ENCODE peak calls at places on chromosomes 5 and 9, in seven cellular contexts. T is mesenchymal stem cell, H is neuronal stem cell, F is IMR-90, Y is H1, Q is trophoblast cell, W is mesendoderm. M is an unnamed sample.
A peak's percentile ranks its signal among the peaks of the same experiment; 100 is the strongest.

GRCh38 chr5:1246711-1247431 is 21.7 kb downstream of the SLC6A18 start:
- DNase-seq in T (peak; percentile 5), H (peak; percentile 81), F (no peak), Y (peak; percentile 33), Q (peak; percentile 18), W (peak; percentile 77), M (peak; percentile 81)

GRCh38 chr5:82259172-82259800 is 18.9 kb downstream of the RPS23 start:
- DNase-seq in T (peak; percentile 49), H (no peak), F (peak; percentile 47), Y (no peak), Q (no peak), W (peak; percentile 39), M (no peak)

GRCh38 chr9:127844821-127845359 is 9.6 kb downstream of the ENG start:
- DNase-seq in T (peak; percentile 52), H (no peak), F (no peak), Y (no peak), Q (no peak), W (peak; percentile 93), M (peak; percentile 64)

GRCh38 chr5:127810707-127811106 is 107.5 kb downstream of the CCDC192 start:
- DNase-seq in T (no peak), H (no peak), F (no peak), Y (no peak), Q (no peak), W (no peak), M (no peak)

GRCh38 chr9:136081113-136081825 is 13.8 kb downstream of the NACC2 start:
- DNase-seq in T (peak; percentile 26), H (no peak), F (peak; percentile 36), Y (no peak), Q (no peak), W (no peak), M (peak; percentile 28)

GRCh38 chr9:28005779-28006178 is 432.5 kb upstream of the C9orf72 start:
- DNase-seq in T (no peak), H (no peak), F (no peak), Y (no peak), Q (no peak), W (no peak), M (no peak)

GRCh38 chr9:105007143-105007542 is 79.2 kb upstream of the ABCA1 start:
- DNase-seq in T (peak; percentile 88), H (no peak), F (peak; percentile 92), Y (no peak), Q (peak; percentile 31), W (no peak), M (no peak)

GRCh38 chr9:116594552-116594951 is 92.6 kb upstream of the TRIM32 start:
- DNase-seq in T (peak; percentile 64), H (no peak), F (peak; percentile 94), Y (no peak), Q (no peak), W (no peak), M (no peak)

GRCh38 chr5:128304791-128305190 is 221.2 kb downstream of the SLC12A2 start:
- DNase-seq in T (peak; percentile 3), H (no peak), F (peak; percentile 46), Y (no peak), Q (no peak), W (no peak), M (no peak)

GRCh38 chr5:140642718-140643117 is 3.5 kb downstream of the TMCO6 start:
- DNase-seq in T (no peak), H (no peak), F (peak; percentile 45), Y (no peak), Q (no peak), W (no peak), M (no peak)

GRCh38 chr9:88219601-88220000 is 81.3 kb upstream of the SPATA31C2 start:
- DNase-seq in T (no peak), H (no peak), F (no peak), Y (no peak), Q (no peak), W (no peak), M (no peak)

GRCh38 chr5:178328826-178329225 is 96.2 kb upstream of the PHYKPL start:
- DNase-seq in T (no peak), H (no peak), F (no peak), Y (no peak), Q (no peak), W (no peak), M (no peak)

GRCh38 chr5:82332889-82333619 is 54.9 kb upstream of the RPS23 start:
- DNase-seq in T (peak; percentile 65), H (no peak), F (peak; percentile 50), Y (no peak), Q (no peak), W (no peak), M (no peak)

GRCh38 chr5:149046196-149046829 is 16.5 kb downstream of the SH3TC2 start:
- DNase-seq in T (peak; percentile 39), H (no peak), F (peak; percentile 61), Y (no peak), Q (no peak), W (no peak), M (no peak)
- H2BK120ac ChIP-seq in T (no peak overlapping the region), H (no peak overlapping the region), F (no peak overlapping the region), Y (no peak overlapping the region), Q (no peak overlapping the region), W (no peak overlapping the region), M (no peak overlapping the region)

DNA sequence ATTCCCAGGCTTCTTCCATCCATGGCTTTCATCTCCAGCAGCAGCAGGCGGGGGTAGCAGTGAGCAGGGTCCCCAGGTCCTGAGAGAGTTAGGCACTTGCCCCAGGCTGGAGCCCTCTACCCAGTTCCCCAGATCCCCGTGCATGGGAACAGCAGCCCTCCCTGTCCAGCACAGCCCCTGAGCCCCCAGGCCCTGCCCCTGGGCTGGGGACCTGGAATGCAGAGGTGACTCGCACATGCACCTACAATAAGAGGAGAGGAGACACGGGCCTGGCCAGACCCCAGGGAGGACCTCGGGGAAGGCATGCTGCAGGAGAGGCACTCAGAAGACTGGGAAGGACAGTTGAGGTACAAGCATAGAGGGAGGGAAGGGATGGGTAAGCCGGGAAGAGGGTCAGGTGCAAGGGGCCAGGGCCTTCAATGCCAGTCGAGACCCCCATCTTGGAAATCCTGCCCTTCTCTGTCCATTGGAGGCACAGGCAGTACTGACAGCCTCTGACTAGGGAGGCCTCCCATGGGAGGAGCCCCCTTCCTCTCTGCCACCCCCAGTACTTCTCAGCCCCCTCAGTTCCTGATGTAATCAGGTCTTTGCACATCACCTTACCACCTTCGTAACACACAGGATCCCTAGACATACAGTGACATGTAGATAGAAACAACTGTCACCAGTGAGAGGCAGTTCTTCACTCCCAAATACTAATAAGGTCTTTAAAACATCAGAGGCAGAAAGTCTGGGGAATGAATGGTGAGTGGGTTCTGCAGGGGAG is 135.3 kb upstream of the LMX1B start:
- DNase-seq in T (no peak), H (no peak), F (no peak), Y (no peak), Q (no peak), W (no peak), M (no peak)
- H2BK120ac ChIP-seq in T (no peak overlapping the region), H (no peak overlapping the region), F (no peak overlapping the region), Y (no peak overlapping the region), Q (no peak overlapping the region), W (no peak overlapping the region), M (no peak overlapping the region)

DNA sequence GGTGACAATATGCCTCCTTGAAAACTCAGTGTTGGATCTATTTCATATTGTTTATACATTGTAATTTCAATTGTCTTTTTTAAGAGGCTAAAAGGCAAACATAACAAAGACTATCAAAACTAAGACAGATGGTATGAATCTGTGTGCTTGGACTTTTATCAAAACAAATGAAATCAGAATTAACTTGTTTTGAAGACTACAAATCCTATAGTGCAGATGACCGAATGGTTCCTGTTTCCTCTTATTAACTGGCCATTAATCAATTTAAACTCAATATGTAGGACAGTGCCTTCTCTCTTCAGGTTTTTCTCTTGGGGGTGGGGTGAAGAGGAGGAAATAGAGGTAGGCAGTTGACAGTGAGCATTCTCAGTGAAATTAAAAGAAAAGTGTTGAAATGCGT is 366.8 kb upstream of the GRAMD2B start:
- DNase-seq in T (no peak), H (no peak), F (no peak), Y (no peak), Q (no peak), W (no peak), M (no peak)
- H2BK120ac ChIP-seq in T (no peak overlapping the region), H (no peak overlapping the region), F (no peak overlapping the region), Y (peak overlapping the region; percentile 99), Q (no peak overlapping the region), W (peak overlapping the region; percentile 61), M (no peak overlapping the region)

GRCh38 chr9:35556781-35557180 is 48.3 kb upstream of the TESK1 start:
- DNase-seq in T (no peak), H (no peak), F (no peak), Y (no peak), Q (no peak), W (no peak), M (no peak)
- H2BK120ac ChIP-seq in T (no peak overlapping the region), H (no peak overlapping the region), F (no peak overlapping the region), Y (no peak overlapping the region), Q (no peak overlapping the region), W (no peak overlapping the region), M (no peak overlapping the region)

DNA sequence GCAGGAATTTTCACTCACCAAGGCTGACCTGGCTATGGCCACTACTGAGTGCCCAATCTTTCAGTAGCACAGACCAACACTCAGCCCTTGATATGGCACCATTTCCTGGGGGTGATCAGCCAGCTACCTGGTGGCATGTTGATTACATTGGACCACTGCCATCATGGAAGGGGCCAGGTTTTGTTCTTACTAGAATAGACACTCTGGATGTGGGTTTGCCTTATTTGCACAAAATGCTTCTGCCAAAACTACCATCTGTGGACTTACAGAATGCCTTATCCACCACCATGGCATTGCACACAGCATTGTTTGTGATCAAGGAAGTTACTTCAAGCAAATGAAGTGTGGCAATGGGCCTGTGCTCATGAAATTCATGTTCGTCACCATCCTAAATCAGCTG is 69.7 kb upstream of the SH3GL2 start:
- DNase-seq in T (no peak), H (no peak), F (no peak), Y (no peak), Q (no peak), W (no peak), M (no peak)
- H2BK120ac ChIP-seq in T (no peak overlapping the region), H (no peak overlapping the region), F (no peak overlapping the region), Y (no peak overlapping the region), Q (no peak overlapping the region), W (no peak overlapping the region), M (no peak overlapping the region)

GRCh38 chr9:84538879-84539278 is 130.7 kb upstream of the NTRK2 start:
- DNase-seq in T (no peak), H (no peak), F (no peak), Y (no peak), Q (no peak), W (no peak), M (no peak)
- H2BK120ac ChIP-seq in T (no peak overlapping the region), H (no peak overlapping the region), F (no peak overlapping the region), Y (no peak overlapping the region), Q (no peak overlapping the region), W (no peak overlapping the region), M (no peak overlapping the region)

GRCh38 chr5:73484511-73484910 is 13.7 kb upstream of the BTF3 start:
- DNase-seq in T (no peak), H (no peak), F (no peak), Y (no peak), Q (no peak), W (no peak), M (no peak)
- H2BK120ac ChIP-seq in T (no peak overlapping the region), H (no peak overlapping the region), F (no peak overlapping the region), Y (no peak overlapping the region), Q (no peak overlapping the region), W (no peak overlapping the region), M (no peak overlapping the region)